ENCODE peak calls at places on chromosomes 3 and 15, in four cellular contexts. One of them, this sample, is unnamed. For H3K27me3, the result is how much of the 10 kb centered on the place peaks cover.

GRCh38 chr3:63724987-63725386 is 72.5 kb downstream of the SNTN start:
- DNase-seq in lung: peak
- DNase-seq in naive thymus-derived CD4-positive, alpha-beta T cell: no peak
- DNase-seq in GM23248: peak
- DNase-seq in this sample: no peak

GRCh38 chr15:69751575-69751974 is 299.0 kb downstream of the RPLP1 start:
- DNase-seq in naive thymus-derived CD4-positive, alpha-beta T cell: no peak
- DNase-seq in GM23248: no peak
- DNase-seq in lung: no peak
- DNase-seq in this sample: no peak

GRCh38 chr3:46593274-46593862 is 19.0 kb upstream of the FAM240A start:
- DNase-seq in naive thymus-derived CD4-positive, alpha-beta T cell: no peak
- DNase-seq in lung: no peak
- DNase-seq in GM23248: no peak
- DNase-seq in this sample: no peak

GRCh38 chr3:18295171-18295920 is 129.8 kb downstream of the SATB1 start:
- DNase-seq in GM23248: peak
- DNase-seq in lung: peak
- DNase-seq in naive thymus-derived CD4-positive, alpha-beta T cell: no peak
- DNase-seq in this sample: no peak

GRCh38 chr3:127847236-127847720 is 25.0 kb upstream of the MGLL start:
- DNase-seq in lung: no peak
- DNase-seq in naive thymus-derived CD4-positive, alpha-beta T cell: no peak
- DNase-seq in GM23248: no peak
- DNase-seq in this sample: no peak

GRCh38 chr3:157785071-157785826 is 282.0 kb upstream of the VEPH1 start:
- DNase-seq in GM23248: peak
- DNase-seq in naive thymus-derived CD4-positive, alpha-beta T cell: no peak
- DNase-seq in lung: no peak
- DNase-seq in this sample: no peak

GRCh38 chr3:36944012-36944640 is 728 bp downstream of the TRANK1 start:
- DNase-seq in naive thymus-derived CD4-positive, alpha-beta T cell: peak
- DNase-seq in lung: peak
- DNase-seq in GM23248: peak
- DNase-seq in this sample: peak

GRCh38 chr15:90690585-90690984 is 26.6 kb upstream of the BLM start:
- DNase-seq in lung: no peak
- DNase-seq in naive thymus-derived CD4-positive, alpha-beta T cell: no peak
- DNase-seq in GM23248: no peak
- DNase-seq in this sample: no peak

GRCh38 chr15:101504866-101505609 is 15.5 kb upstream of the PCSK6 start:
- DNase-seq in GM23248: peak
- DNase-seq in lung: peak
- DNase-seq in naive thymus-derived CD4-positive, alpha-beta T cell: no peak
- DNase-seq in this sample: no peak

GRCh38 chr3:127792664-127793292 is 29.5 kb downstream of the MGLL start:
- DNase-seq in naive thymus-derived CD4-positive, alpha-beta T cell: no peak
- DNase-seq in lung: peak
- DNase-seq in GM23248: peak
- DNase-seq in this sample: no peak

DNA sequence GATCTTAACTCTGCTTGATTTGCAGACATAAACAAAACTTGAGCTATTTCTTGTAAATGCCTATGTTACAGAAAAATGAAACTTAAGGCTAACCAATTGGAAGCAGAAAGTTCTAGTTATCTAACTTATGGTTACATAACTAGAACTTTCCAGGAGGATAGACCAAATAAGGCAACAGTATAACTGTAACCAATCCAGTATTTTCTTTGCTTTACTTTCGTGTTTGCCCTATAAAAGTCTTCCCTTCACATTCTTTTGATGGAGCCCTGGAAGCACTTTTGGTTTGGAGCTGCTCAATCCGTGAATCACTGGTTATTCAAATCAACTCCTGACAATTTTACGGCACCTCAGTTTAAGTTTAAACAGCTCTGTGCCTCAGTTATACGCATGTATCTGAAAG is 164.6 kb downstream of the SUCLG2 start:
- DNase-seq in naive thymus-derived CD4-positive, alpha-beta T cell: no peak
- DNase-seq in GM23248: peak
- DNase-seq in lung: no peak
- DNase-seq in this sample: no peak
- H3K27me3 ChIP-seq in naive thymus-derived CD4-positive, alpha-beta T cell: under half
- H3K27me3 ChIP-seq in GM23248: under half
- H3K27me3 ChIP-seq in lung: under half
- H3K27me3 ChIP-seq in this sample: under half

DNA sequence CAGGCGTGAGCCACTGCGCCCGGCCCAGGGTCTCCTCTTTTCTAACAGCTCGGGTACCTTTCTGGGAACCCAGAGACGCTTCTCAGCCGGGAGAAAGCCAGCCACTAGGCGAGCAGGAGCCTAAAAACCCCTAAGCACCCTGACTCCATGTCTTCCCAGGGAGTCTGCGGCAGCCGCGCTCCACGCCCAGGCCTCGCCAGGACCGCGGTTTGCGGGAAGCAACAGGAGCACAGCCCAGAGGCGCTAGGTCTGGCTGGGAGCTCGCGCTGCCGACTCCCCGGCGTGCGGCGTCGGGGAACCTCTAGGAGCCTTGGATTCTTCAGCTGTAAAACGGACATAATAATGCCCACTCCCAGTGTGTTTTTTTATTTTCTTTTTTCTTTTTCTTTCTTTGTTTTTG is 1.0 kb upstream of the LAMP3 start:
- DNase-seq in GM23248: no peak
- DNase-seq in naive thymus-derived CD4-positive, alpha-beta T cell: no peak
- DNase-seq in lung: no peak
- DNase-seq in this sample: no peak
- H3K27me3 ChIP-seq in GM23248: under half
- H3K27me3 ChIP-seq in naive thymus-derived CD4-positive, alpha-beta T cell: under half
- H3K27me3 ChIP-seq in lung: under half
- H3K27me3 ChIP-seq in this sample: under half

GRCh38 chr3:45055032-45055410 is 28.9 kb downstream of the CLEC3B start:
- DNase-seq in naive thymus-derived CD4-positive, alpha-beta T cell: no peak
- DNase-seq in GM23248: peak
- DNase-seq in lung: no peak
- DNase-seq in this sample: no peak

GRCh38 chr3:45057557-45057956 is 31.5 kb downstream of the CLEC3B start:
- DNase-seq in naive thymus-derived CD4-positive, alpha-beta T cell: no peak
- DNase-seq in lung: no peak
- DNase-seq in GM23248: no peak
- DNase-seq in this sample: no peak

GRCh38 chr3:45059132-45059531 is 33.0 kb downstream of the CLEC3B start:
- DNase-seq in GM23248: no peak
- DNase-seq in lung: no peak
- DNase-seq in naive thymus-derived CD4-positive, alpha-beta T cell: no peak
- DNase-seq in this sample: no peak

GRCh38 chr3:45055411-45056143 is 29.5 kb downstream of the CLEC3B start:
- DNase-seq in lung: no peak
- DNase-seq in naive thymus-derived CD4-positive, alpha-beta T cell: peak
- DNase-seq in GM23248: peak
- DNase-seq in this sample: no peak

DNA sequence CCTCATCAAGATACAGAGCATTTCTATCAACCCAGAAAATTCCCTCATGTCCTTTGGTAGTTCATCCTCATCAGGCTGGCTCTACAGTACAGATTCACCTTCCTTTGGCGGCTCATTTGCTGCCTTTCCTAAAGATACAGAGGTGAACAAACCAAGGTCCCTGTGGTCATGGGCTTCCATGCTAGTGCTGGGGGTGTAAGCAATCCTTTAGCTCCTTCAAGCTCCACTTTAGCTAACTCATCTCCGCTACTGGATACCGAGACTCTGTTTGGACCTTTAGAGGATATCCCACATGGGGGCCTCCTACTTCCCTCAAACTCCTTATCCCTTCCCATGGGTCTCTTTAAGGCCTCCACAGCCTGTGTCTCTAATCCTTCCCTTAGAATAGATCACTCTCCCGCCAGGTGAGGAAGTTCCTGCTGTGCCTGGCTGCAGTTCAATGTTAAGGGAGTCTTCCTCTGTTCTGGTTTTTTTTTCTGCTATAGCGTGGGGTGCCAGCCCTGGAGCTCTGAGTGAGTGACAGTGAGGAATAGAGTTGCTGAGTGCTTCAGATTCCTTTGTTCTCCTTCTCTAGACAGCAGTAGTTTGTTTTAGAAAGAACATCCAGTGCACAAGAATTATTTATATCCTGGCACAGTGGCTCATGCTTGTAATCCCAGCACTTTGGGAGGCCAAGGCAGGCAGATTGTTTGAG is 30.7 kb downstream of the CLEC3B start:
- DNase-seq in lung: no peak
- DNase-seq in naive thymus-derived CD4-positive, alpha-beta T cell: no peak
- DNase-seq in GM23248: no peak
- DNase-seq in this sample: no peak
- H3K27me3 ChIP-seq in lung: under half
- H3K27me3 ChIP-seq in naive thymus-derived CD4-positive, alpha-beta T cell: under half
- H3K27me3 ChIP-seq in GM23248: under half
- H3K27me3 ChIP-seq in this sample: under half

GRCh38 chr3:42264399-42265058 is 1.5 kb downstream of the CCK start:
- DNase-seq in lung: peak
- DNase-seq in naive thymus-derived CD4-positive, alpha-beta T cell: no peak
- DNase-seq in GM23248: peak
- DNase-seq in this sample: no peak
- H3K27me3 ChIP-seq in lung: under half
- H3K27me3 ChIP-seq in naive thymus-derived CD4-positive, alpha-beta T cell: under half
- H3K27me3 ChIP-seq in GM23248: under half
- H3K27me3 ChIP-seq in this sample: under half

GRCh38 chr3:185366913-185367312 is 4.0 kb downstream of the MAP3K13 start:
- DNase-seq in lung: no peak
- DNase-seq in naive thymus-derived CD4-positive, alpha-beta T cell: no peak
- DNase-seq in GM23248: no peak
- DNase-seq in this sample: no peak

GRCh38 chr3:185361920-185362319 is 1.0 kb upstream of the MAP3K13 start:
- DNase-seq in GM23248: peak
- DNase-seq in naive thymus-derived CD4-positive, alpha-beta T cell: no peak
- DNase-seq in lung: no peak
- DNase-seq in this sample: no peak

GRCh38 chr3:185363662-185364203 is 797 bp downstream of the MAP3K13 start:
- DNase-seq in GM23248: no peak
- DNase-seq in naive thymus-derived CD4-positive, alpha-beta T cell: no peak
- DNase-seq in lung: no peak
- DNase-seq in this sample: no peak

GRCh38 chr3:185362850-185363661 is at the start of gene MAP3K13:
- DNase-seq in lung: peak
- DNase-seq in GM23248: peak
- DNase-seq in naive thymus-derived CD4-positive, alpha-beta T cell: peak
- DNase-seq in this sample: peak

DNA sequence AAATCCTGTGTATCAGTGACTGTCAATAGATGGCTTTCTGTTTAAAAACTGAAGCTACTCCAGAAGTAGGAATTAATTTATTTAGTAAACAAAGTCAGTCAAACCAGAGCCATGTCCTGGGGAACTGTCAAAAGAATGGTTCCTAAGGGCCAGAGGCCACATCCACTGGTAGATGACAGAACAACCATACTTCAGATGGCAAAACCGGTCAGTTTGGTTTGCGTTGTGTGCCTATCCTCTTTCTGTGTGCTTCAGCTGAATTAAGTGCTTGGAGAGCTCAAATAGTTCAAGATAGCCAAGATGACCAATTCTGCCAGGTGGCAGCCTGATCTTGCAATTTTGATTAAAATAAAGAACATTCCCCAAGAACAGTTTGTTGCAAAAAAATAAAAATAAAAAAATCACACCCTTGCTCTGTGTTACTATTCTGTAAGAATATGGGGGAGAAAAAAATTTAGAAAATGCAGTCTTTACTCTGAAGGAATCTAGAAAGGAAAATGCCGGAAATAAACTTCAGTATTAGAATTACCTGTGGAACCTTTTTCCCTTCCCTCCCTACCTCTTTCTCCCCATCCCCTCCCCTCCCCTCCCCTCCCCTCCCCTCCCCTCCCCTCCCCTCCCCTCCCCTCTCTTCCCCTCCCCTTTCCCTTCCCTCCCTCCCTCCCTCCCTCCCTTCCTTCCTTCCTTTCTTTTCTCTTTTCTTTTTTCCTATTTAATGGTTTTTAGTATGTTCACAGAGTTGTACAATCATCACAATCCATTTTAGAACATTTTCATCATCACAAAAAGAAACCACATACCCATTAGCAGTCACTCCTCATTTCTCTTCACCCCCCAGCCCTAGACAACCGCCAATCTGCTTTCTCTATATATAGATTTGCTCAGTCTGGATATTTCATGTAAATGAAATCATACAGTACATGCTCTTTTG is 2.6 kb downstream of the MAP3K13 start:
- DNase-seq in naive thymus-derived CD4-positive, alpha-beta T cell: no peak
- DNase-seq in lung: peak
- DNase-seq in GM23248: no peak
- DNase-seq in this sample: no peak
- H3K27me3 ChIP-seq in naive thymus-derived CD4-positive, alpha-beta T cell: under half
- H3K27me3 ChIP-seq in lung: under half
- H3K27me3 ChIP-seq in GM23248: under half
- H3K27me3 ChIP-seq in this sample: under half

GRCh38 chr15:28994142-28994829 is 108.5 kb downstream of the APBA2 start:
- DNase-seq in GM23248: no peak
- DNase-seq in naive thymus-derived CD4-positive, alpha-beta T cell: no peak
- DNase-seq in lung: no peak
- DNase-seq in this sample: no peak
- H3K27me3 ChIP-seq in GM23248: under half
- H3K27me3 ChIP-seq in naive thymus-derived CD4-positive, alpha-beta T cell: under half
- H3K27me3 ChIP-seq in lung: under half
- H3K27me3 ChIP-seq in this sample: under half

DNA sequence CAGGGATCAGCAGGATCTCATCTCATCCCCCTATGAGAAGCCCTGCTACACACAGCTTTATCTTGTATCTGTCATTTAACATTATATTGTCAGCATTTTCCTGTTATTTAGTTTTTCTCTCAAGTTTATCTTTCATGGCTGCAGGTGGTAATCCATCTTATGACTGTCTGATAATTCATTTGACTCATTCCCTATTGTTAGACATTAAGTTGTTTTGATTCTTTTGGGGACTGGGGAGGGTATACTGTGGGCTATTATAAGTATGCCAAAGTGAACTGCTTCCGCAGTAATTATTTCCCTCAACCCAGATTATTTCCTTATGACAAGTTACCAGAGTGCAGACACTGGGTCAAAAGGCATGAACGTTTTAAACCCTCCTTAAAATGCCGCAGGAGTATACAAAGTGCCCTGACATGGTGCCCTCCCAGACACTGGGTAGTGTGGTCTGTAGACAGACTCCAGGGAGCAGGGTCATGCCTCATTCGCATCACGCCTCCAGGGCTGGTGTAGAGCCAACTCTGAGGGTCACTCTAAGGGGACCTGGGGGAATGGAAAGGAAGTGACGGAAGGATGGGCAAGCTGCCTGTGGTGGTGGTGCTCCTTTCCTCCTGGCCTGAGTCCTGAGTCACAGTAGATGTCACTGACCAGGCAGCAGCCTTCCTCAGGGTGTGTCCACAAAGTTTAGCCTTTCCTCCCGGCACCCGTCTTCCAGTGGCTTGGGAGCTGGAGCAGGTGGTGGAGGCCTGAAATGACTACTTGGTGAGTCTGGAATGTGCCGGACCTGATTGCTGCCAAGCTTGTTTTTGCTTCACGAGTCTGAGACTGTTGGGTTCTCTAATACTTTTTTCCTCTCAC is 11.6 kb downstream of the GPR160 start:
- DNase-seq in lung: peak
- DNase-seq in naive thymus-derived CD4-positive, alpha-beta T cell: no peak
- DNase-seq in GM23248: peak
- DNase-seq in this sample: no peak
- H3K27me3 ChIP-seq in lung: under half
- H3K27me3 ChIP-seq in naive thymus-derived CD4-positive, alpha-beta T cell: under half
- H3K27me3 ChIP-seq in GM23248: under half
- H3K27me3 ChIP-seq in this sample: under half

GRCh38 chr3:194080473-194080872 is 55.5 kb upstream of the HES1 start:
- DNase-seq in naive thymus-derived CD4-positive, alpha-beta T cell: no peak
- DNase-seq in lung: no peak
- DNase-seq in GM23248: peak
- DNase-seq in this sample: no peak
- H3K27me3 ChIP-seq in naive thymus-derived CD4-positive, alpha-beta T cell: under half
- H3K27me3 ChIP-seq in lung: under half
- H3K27me3 ChIP-seq in GM23248: under half
- H3K27me3 ChIP-seq in this sample: under half